ENCODE peak calls at places on chromosomes 2 and 18, in six cellular contexts. R is activated CD4-positive, alpha-beta T cell treated with anti-CD3 and anti-CD28 coated beads for 48 hours; L is cardiac muscle cell; U is NCI-H1417; C is mammary epithelial cell; T is EL. F is an unnamed sample.
A peak's percentile ranks its signal among the peaks of the same experiment; 100 is the strongest.

GRCh38 chr2:164335947-164336346 is 285.3 kb downstream of the GRB14 start:
- DNase-seq in R (no peak), L (no peak), U (peak; percentile 9), C (no peak), T (no peak), F (no peak)

GRCh38 chr2:170816499-170817246 is at the start of gene GAD1:
- DNase-seq in R (peak; percentile 82), L (peak; percentile 66), U (peak; percentile 74), C (peak; percentile 86), T (peak; percentile 85), F (peak; percentile 85)

GRCh38 chr2:150119860-150120259 is 367.6 kb downstream of the RND3 start:
- DNase-seq in R (no peak), L (no peak), U (no peak), C (no peak), T (no peak), F (no peak)

GRCh38 chr2:75607988-75608683 is 38.4 kb upstream of the MRPL19 start:
- DNase-seq in R (no peak), L (no peak), U (no peak), C (no peak), T (no peak), F (no peak)

GRCh38 chr18:70289351-70290330 is 796 bp downstream of the SOCS6 start:
- DNase-seq in R (peak; percentile 23), L (peak; percentile 77), U (peak; percentile 34), C (peak; percentile 41), T (peak; percentile 44), F (peak; percentile 31)

GRCh38 chr2:207133862-207134519 is 31.8 kb downstream of the KLF7 start:
- DNase-seq in R (no peak), L (no peak), U (peak; percentile 1), C (no peak), T (peak; percentile 97), F (no peak)

GRCh38 chr2:20596193-20596972 is 54.5 kb downstream of the HS1BP3 start:
- DNase-seq in R (no peak), L (no peak), U (no peak), C (no peak), T (no peak), F (no peak)

GRCh38 chr18:36808681-36809080 is 20.1 kb downstream of the TPGS2 start:
- DNase-seq in R (no peak), L (no peak), U (no peak), C (peak; percentile 21), T (peak; percentile 87), F (peak; percentile 58)

GRCh38 chr2:43839776-43840564 is 1.2 kb downstream of the ABCG8 start:
- DNase-seq in R (no peak), L (no peak), U (no peak), C (no peak), T (no peak), F (no peak)

GRCh38 chr2:72895759-72896281 is 8.6 kb downstream of the SPR start:
- DNase-seq in R (no peak), L (no peak), U (no peak), C (no peak), T (peak; percentile 31), F (no peak)

GRCh38 chr18:12441475-12442035 is 33.8 kb downstream of the PRELID3A start:
- DNase-seq in R (no peak), L (no peak), U (no peak), C (no peak), T (no peak), F (peak; percentile 27)

GRCh38 chr2:165725421-165725820 is 68.6 kb downstream of the GALNT3 start:
- DNase-seq in R (no peak), L (no peak), U (no peak), C (peak; percentile 72), T (peak; percentile 62), F (no peak)

GRCh38 chr2:45494275-45494977 is 116.6 kb downstream of the SRBD1 start:
- DNase-seq in R (no peak), L (peak; percentile 74), U (peak; percentile 80), C (peak; percentile 33), T (peak; percentile 65), F (no peak)

GRCh38 chr18:48868468-48869466 is 82.0 kb downstream of the SMAD7 start:
- DNase-seq in R (peak; percentile 71), L (no peak), U (no peak), C (peak; percentile 5), T (no peak), F (peak; percentile 16)

GRCh38 chr2:101119431-101119830 is 31.8 kb downstream of the TBC1D8 start:
- DNase-seq in R (no peak), L (no peak), U (no peak), C (peak; percentile 64), T (peak; percentile 75), F (no peak)

GRCh38 chr2:158998486-158999248 is 30.2 kb downstream of the TANC1 start:
- DNase-seq in R (no peak), L (no peak), U (no peak), C (peak; percentile 34), T (peak; percentile 35), F (no peak)

GRCh38 chr2:232723027-232723426 is 25.9 kb downstream of the GIGYF2 start:
- DNase-seq in R (no peak), L (no peak), U (no peak), C (no peak), T (no peak), F (no peak)

GRCh38 chr2:241048949-241049343 is 50.5 kb downstream of the SNED1 start:
- DNase-seq in R (no peak), L (no peak), U (no peak), C (no peak), T (no peak), F (no peak)

GRCh38 chr2:205280630-205281225 is 401.6 kb upstream of the NRP2 start:
- DNase-seq in R (no peak), L (no peak), U (peak; percentile 72), C (no peak), T (no peak), F (no peak)

GRCh38 chr2:127588241-127588640 is 52.8 kb downstream of the MYO7B start:
- DNase-seq in R (no peak), L (no peak), U (no peak), C (no peak), T (no peak), F (no peak)

GRCh38 chr18:45621068-45621511 is 5.8 kb downstream of the SLC14A2 start:
- DNase-seq in R (peak; percentile 47), L (peak; percentile 65), U (peak; percentile 22), C (peak; percentile 16), T (peak; percentile 46), F (peak; percentile 5)

GRCh38 chr18:13051159-13051558 is 60.0 kb downstream of the CEP192 start:
- DNase-seq in R (peak; percentile 54), L (no peak), U (no peak), C (no peak), T (no peak), F (no peak)

GRCh38 chr18:12391487-12392136 is 14.6 kb upstream of the AFG3L2 start:
- DNase-seq in R (peak; percentile 62), L (peak; percentile 80), U (peak; percentile 46), C (peak; percentile 48), T (peak; percentile 71), F (peak; percentile 80)

GRCh38 chr2:42216712-42217111 is 47.6 kb downstream of the EML4 start:
- DNase-seq in R (no peak), L (no peak), U (no peak), C (peak; percentile 6), T (peak; percentile 40), F (no peak)

GRCh38 chr2:204261776-204262175 is 283.5 kb upstream of the PARD3B start:
- DNase-seq in R (no peak), L (no peak), U (no peak), C (no peak), T (no peak), F (no peak)

GRCh38 chr2:216897561-216898203 is 37.8 kb upstream of the TNP1 start:
- DNase-seq in R (no peak), L (no peak), U (no peak), C (no peak), T (no peak), F (no peak)

GRCh38 chr2:10981941-10982381 is 70.2 kb downstream of the KCNF1 start:
- DNase-seq in R (no peak), L (no peak), U (no peak), C (no peak), T (no peak), F (no peak)